ENCODE peak calls at places on chromosome 7, in nine cellular contexts. M is HTR-8/SVneo; R is kidney glomerular epithelial cell; B is BE2C; V is stimulated activated naive B cell treated with anti-CD40 and anti-IgM and Interleukin-4, amounts not matched to agents 10 μg/mL and 1 μg/mL and 100 μg/mL, for 72 hours; S is choroid plexus epithelial cell; F is amniotic stem cell; T is CD8-positive, alpha-beta T cell; H is NCI-H2171. A is an unnamed sample.

GRCh38 chr7:101913247-101913721 is 95.9 kb downstream of the CUX1 start:
- DNase-seq in M (no peak), R (no peak), B (no peak), V (no peak), S (no peak), F (no peak), T (no peak), H (peak), A (no peak)

GRCh38 chr7:112433289-112433688 is 17.0 kb upstream of the IFRD1 start:
- DNase-seq in M (no peak), R (no peak), B (no peak), V (no peak), S (no peak), F (no peak), T (no peak), H (no peak), A (no peak)

GRCh38 chr7:29457565-29457971 is 106.1 kb upstream of the PRR15 start:
- DNase-seq in M (no peak), R (no peak), B (no peak), V (no peak), S (peak), F (no peak), T (no peak), H (no peak), A (no peak)

GRCh38 chr7:104621332-104621731 is 292.9 kb downstream of the LHFPL3 start:
- DNase-seq in M (no peak), R (no peak), B (no peak), V (no peak), S (no peak), F (no peak), T (no peak), H (no peak), A (no peak)

GRCh38 chr7:120480930-120481329 is 208.0 kb downstream of the KCND2 start:
- DNase-seq in M (no peak), R (no peak), B (no peak), V (no peak), S (no peak), F (no peak), T (no peak), H (no peak), A (no peak)

GRCh38 chr7:158861004-158861787 is 4.8 kb downstream of the DYNC2I1 start:
- DNase-seq in M (no peak), R (no peak), B (no peak), V (no peak), S (no peak), F (no peak), T (no peak), H (no peak), A (no peak)

GRCh38 chr7:67407351-67407750 is 410.7 kb downstream of the TYW1 start:
- DNase-seq in M (no peak), R (no peak), B (no peak), V (no peak), S (no peak), F (no peak), T (no peak), H (no peak), A (no peak)

GRCh38 chr7:69599211-69599878 is 1.1 kb downstream of the AUTS2 start:
- DNase-seq in M (no peak), R (no peak), B (peak), V (no peak), S (no peak), F (no peak), T (no peak), H (no peak), A (peak)

GRCh38 chr7:84209006-84209405 is 14.4 kb upstream of the SEMA3A start:
- DNase-seq in M (no peak), R (no peak), B (no peak), V (no peak), S (no peak), F (no peak), T (no peak), H (no peak), A (no peak)

GRCh38 chr7:139119486-139119849 is 9.9 kb upstream of the ZC3HAV1 start:
- DNase-seq in M (no peak), R (no peak), B (no peak), V (no peak), S (no peak), F (no peak), T (no peak), H (no peak), A (no peak)

GRCh38 chr7:45710271-45711160 is 136.3 kb downstream of the ADCY1 start:
- DNase-seq in M (no peak), R (no peak), B (no peak), V (no peak), S (no peak), F (no peak), T (no peak), H (no peak), A (no peak)

GRCh38 chr7:128323489-128324362 is 20.0 kb downstream of the RBM28 start:
- DNase-seq in M (no peak), R (no peak), B (no peak), V (no peak), S (no peak), F (no peak), T (no peak), H (no peak), A (no peak)

GRCh38 chr7:102953421-102953820 is 40.6 kb downstream of the LRRC17 start:
- DNase-seq in M (no peak), R (no peak), B (no peak), V (no peak), S (no peak), F (no peak), T (no peak), H (no peak), A (no peak)

GRCh38 chr7:2000801-2001321 is 231.9 kb downstream of the MAD1L1 start:
- DNase-seq in M (no peak), R (no peak), B (peak), V (no peak), S (no peak), F (no peak), T (no peak), H (no peak), A (no peak)

GRCh38 chr7:139648617-139648932 is 125.1 kb downstream of the CLEC2L start:
- DNase-seq in M (no peak), R (no peak), B (no peak), V (no peak), S (no peak), F (no peak), T (no peak), H (no peak), A (no peak)

GRCh38 chr7:34849163-34849960 is 187.9 kb downstream of the DPY19L1 start:
- DNase-seq in M (no peak), R (peak), B (no peak), V (no peak), S (peak), F (no peak), T (no peak), H (no peak), A (no peak)

GRCh38 chr7:135742371-135742770 is 6.2 kb downstream of the FAM180A start:
- DNase-seq in M (no peak), R (no peak), B (no peak), V (no peak), S (no peak), F (no peak), T (no peak), H (no peak), A (no peak)

GRCh38 chr7:33748793-33749192 is 156.5 kb upstream of the BMPER start:
- DNase-seq in M (no peak), R (no peak), B (no peak), V (no peak), S (peak), F (no peak), T (no peak), H (no peak), A (no peak)

A was measured in germinal center.